ENCODE peak calls at places on chromosomes 3 and 15, in nine cellular contexts. P is stomach, U is Panc1, T is spleen, S is transverse colon, A is GM23338, X is sigmoid colon, N is upper lobe of left lung, W is HCT116. F is an unnamed sample.
A peak's percentile ranks its signal among the peaks of the same experiment; 100 is the strongest.

GRCh38 chr3:82143661-82144405 is 382.4 kb upstream of the GBE1 start:
- DNase-seq in P (no peak), U (no peak), T (no peak), S (no peak), A (no peak), X (no peak), N (no peak), W (no peak), F (no peak)

GRCh38 chr3:19348500-19348899 is 200.2 kb downstream of the KCNH8 start:
- DNase-seq in P (no peak), U (no peak), T (no peak), S (no peak), A (no peak), X (no peak), N (no peak), W (no peak), F (no peak)

GRCh38 chr3:186976802-186977201 is 46.5 kb downstream of the ST6GAL1 start:
- DNase-seq in P (no peak), U (no peak), T (no peak), S (no peak), A (no peak), X (no peak), N (no peak), W (no peak), F (no peak)

GRCh38 chr15:90862487-90862886 is 5.9 kb upstream of the FURIN start:
- DNase-seq in P (no peak), U (no peak), T (no peak), S (no peak), A (no peak), X (no peak), N (no peak), W (no peak), F (no peak)

GRCh38 chr15:70252056-70252935 is 154.6 kb upstream of the TLE3 start:
- DNase-seq in P (peak; percentile 64), U (no peak), T (peak; percentile 64), S (no peak), A (no peak), X (peak; percentile 59), N (no peak), W (no peak), F (no peak)

GRCh38 chr3:134797816-134798451 is 2.9 kb downstream of the EPHB1 start:
- DNase-seq in P (no peak), U (no peak), T (no peak), S (no peak), A (no peak), X (no peak), N (no peak), W (no peak), F (no peak)

GRCh38 chr15:27448234-27448633 is 477.3 kb downstream of the GABRG3 start:
- DNase-seq in P (no peak), U (no peak), T (no peak), S (no peak), A (no peak), X (no peak), N (no peak), W (no peak), F (no peak)

GRCh38 chr15:57133127-57133968 is 214.9 kb downstream of the TCF12 start:
- DNase-seq in P (no peak), U (no peak), T (no peak), S (no peak), A (peak; percentile 48), X (no peak), N (no peak), W (no peak), F (no peak)

GRCh38 chr3:148329481-148330220 is 368.1 kb upstream of the AGTR1 start:
- DNase-seq in P (no peak), U (no peak), T (no peak), S (no peak), A (peak; percentile 25), X (no peak), N (no peak), W (no peak), F (no peak)

GRCh38 chr3:123271466-123272159 is 69.9 kb downstream of the SEC22A start:
- DNase-seq in P (no peak), U (no peak), T (no peak), S (no peak), A (no peak), X (peak; percentile 81), N (no peak), W (no peak), F (no peak)

GRCh38 chr15:20645956-20646355 is 104.4 kb upstream of the GOLGA6L6 start:
- DNase-seq in P (no peak), U (no peak), T (peak; percentile 75), S (peak; percentile 31), A (no peak), X (peak; percentile 73), N (peak; percentile 84), W (no peak), F (peak; percentile 87)

GRCh38 chr15:80618666-80619481 is 76.2 kb upstream of the ABHD17C start:
- DNase-seq in P (no peak), U (no peak), T (no peak), S (no peak), A (no peak), X (no peak), N (no peak), W (no peak), F (no peak)

GRCh38 chr15:75232252-75232813 is 25.8 kb upstream of the GOLGA6C start:
- DNase-seq in P (no peak), U (no peak), T (peak; percentile 29), S (peak; percentile 4), A (no peak), X (peak; percentile 57), N (no peak), W (no peak), F (no peak)

GRCh38 chr3:98893740-98894139 is 7.8 kb downstream of the DCBLD2 start:
- DNase-seq in P (no peak), U (no peak), T (no peak), S (no peak), A (no peak), X (no peak), N (no peak), W (no peak), F (no peak)

GRCh38 chr3:55958605-55959004 is 471.5 kb upstream of the WNT5A start:
- DNase-seq in P (no peak), U (no peak), T (no peak), S (no peak), A (no peak), X (no peak), N (no peak), W (no peak), F (no peak)

GRCh38 chr15:80207887-80208286 is 44.1 kb downstream of the CTXND1 start:
- DNase-seq in P (no peak), U (no peak), T (no peak), S (no peak), A (no peak), X (no peak), N (no peak), W (no peak), F (no peak)

GRCh38 chr15:99121691-99122410 is 17.0 kb downstream of the SYNM start:
- DNase-seq in P (no peak), U (no peak), T (no peak), S (no peak), A (no peak), X (no peak), N (no peak), W (no peak), F (no peak)

GRCh38 chr15:99121207-99121606 is 16.3 kb downstream of the SYNM start:
- DNase-seq in P (no peak), U (no peak), T (no peak), S (no peak), A (no peak), X (peak; percentile 70), N (no peak), W (no peak), F (no peak)

GRCh38 chr15:99118801-99119546 is 14.1 kb downstream of the SYNM start:
- DNase-seq in P (no peak), U (no peak), T (no peak), S (no peak), A (no peak), X (peak; percentile 93), N (no peak), W (no peak), F (no peak)

GRCh38 chr15:99118258-99118632 is 13.4 kb downstream of the SYNM start:
- DNase-seq in P (no peak), U (no peak), T (no peak), S (no peak), A (no peak), X (no peak), N (no peak), W (no peak), F (no peak)

GRCh38 chr15:99120050-99120777 is 15.3 kb downstream of the SYNM start:
- DNase-seq in P (no peak), U (no peak), T (no peak), S (no peak), A (no peak), X (peak; percentile 68), N (no peak), W (no peak), F (no peak)
- H3K27ac ChIP-seq in P (peak overlapping the region; percentile 87), U (no peak overlapping the region), T (no peak overlapping the region), S (peak overlapping the region; percentile 47), A (no peak overlapping the region), X (peak overlapping the region; percentile 100), N (no peak overlapping the region), W (no peak overlapping the region), F (peak overlapping the region; percentile 72)

DNA sequence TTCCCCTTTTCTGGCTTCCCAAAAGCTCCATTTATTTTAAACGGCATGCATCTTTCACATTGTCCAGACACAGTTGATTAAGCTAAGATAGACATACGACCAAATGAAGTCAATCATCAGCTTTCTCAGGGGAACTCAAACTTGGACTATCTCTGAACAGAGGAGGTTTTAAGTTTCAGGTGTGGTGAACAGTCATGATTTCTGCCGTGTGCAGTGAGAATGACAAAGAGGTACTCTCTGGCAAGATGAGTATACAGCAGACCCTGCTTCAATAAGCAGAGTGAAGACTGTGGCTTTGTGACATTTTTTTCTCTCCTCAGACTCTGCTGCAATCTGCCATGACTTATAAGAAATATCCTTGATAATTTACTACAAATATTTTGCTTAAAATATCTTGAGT is 307.7 kb downstream of the CNTN6 start:
- DNase-seq in P (no peak), U (no peak), T (no peak), S (no peak), A (no peak), X (no peak), N (no peak), W (no peak), F (no peak)
- TF ChIP-seq POLR2AphosphoS5 in P (no peak), U (no peak), T (no peak), S (no peak), A (no peak), X (no peak), N (no peak), W (no peak), F (no peak)

DNA sequence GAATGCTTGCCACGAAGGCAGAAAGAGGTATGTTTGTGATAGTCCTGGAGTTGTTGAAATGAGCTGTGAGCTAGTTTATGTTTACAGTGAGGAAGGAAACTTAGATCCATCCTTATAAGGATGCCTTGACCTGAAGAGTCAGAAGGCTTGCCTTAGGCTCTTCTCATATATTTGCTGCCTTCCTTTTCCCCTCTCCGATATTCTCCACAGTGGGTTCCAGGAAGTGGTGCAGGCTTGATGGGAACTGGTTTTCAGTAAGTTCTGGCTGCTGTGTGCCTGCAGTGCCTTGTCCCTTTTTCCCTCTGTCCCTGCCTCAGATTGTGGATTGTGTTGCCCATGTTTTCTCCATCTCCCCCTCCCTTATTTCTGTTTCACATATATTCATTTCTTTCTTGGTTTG is 287.3 kb upstream of the UBE2E1 start:
- DNase-seq in P (no peak), U (no peak), T (no peak), S (no peak), A (no peak), X (no peak), N (no peak), W (no peak), F (no peak)
- H3K27me3 ChIP-seq in P (no peaks in the 10 kb centered on the region), U (no peaks in the 10 kb centered on the region), T (no peaks in the 10 kb centered on the region), S (no peaks in the 10 kb centered on the region), A (no peaks in the 10 kb centered on the region), X (no peaks in the 10 kb centered on the region), N (no peaks in the 10 kb centered on the region), W (no peaks in the 10 kb centered on the region), F (no peaks in the 10 kb centered on the region)

GRCh38 chr15:77543159-77543882 is 89.4 kb downstream of the LINGO1 start:
- DNase-seq in P (peak; percentile 90), U (peak; percentile 58), T (peak; percentile 95), S (peak; percentile 87), A (peak; percentile 95), X (peak; percentile 93), N (peak; percentile 86), W (peak; percentile 78), F (peak; percentile 86)
- H3K27ac ChIP-seq in P (peak overlapping the region; percentile 54), U (peak overlapping the region; percentile 90), T (no peak overlapping the region), S (peak overlapping the region; percentile 38), A (no peak overlapping the region), X (peak overlapping the region; percentile 44), N (peak overlapping the region; percentile 57), W (peak overlapping the region; percentile 41), F (peak overlapping the region; percentile 12)